ENCODE peak calls at places on chromosomes 3 and 15, in five cellular contexts. One of them, this sample, is unnamed.

GRCh38 chr3:178476886-178477285 is 59.4 kb upstream of the KCNMB2 start:
- DNase-seq in GM12878: no peak
- DNase-seq in SK-N-SH: no peak
- DNase-seq in K562: no peak
- DNase-seq in HepG2: no peak
- DNase-seq in this sample: no peak

GRCh38 chr3:42025388-42026138 is 63.7 kb upstream of the ULK4 start:
- DNase-seq in GM12878: no peak
- DNase-seq in SK-N-SH: peak
- DNase-seq in K562: peak
- DNase-seq in HepG2: no peak
- DNase-seq in this sample: peak

GRCh38 chr3:10515884-10516495 is 10.6 kb upstream of the ATP2B2 start:
- DNase-seq in GM12878: no peak
- DNase-seq in SK-N-SH: no peak
- DNase-seq in K562: peak
- DNase-seq in HepG2: peak
- DNase-seq in this sample: no peak

GRCh38 chr15:63396546-63396939 is 14.9 kb upstream of the CA12 start:
- DNase-seq in GM12878: no peak
- DNase-seq in SK-N-SH: no peak
- DNase-seq in K562: peak
- DNase-seq in HepG2: no peak
- DNase-seq in this sample: no peak

GRCh38 chr3:87287025-87287424 is 10.6 kb upstream of the POU1F1 start:
- DNase-seq in GM12878: no peak
- DNase-seq in SK-N-SH: no peak
- DNase-seq in K562: no peak
- DNase-seq in HepG2: no peak
- DNase-seq in this sample: no peak

GRCh38 chr3:37375184-37376120 is 201.1 kb upstream of the LRRFIP2 start:
- DNase-seq in GM12878: no peak
- DNase-seq in SK-N-SH: no peak
- DNase-seq in K562: no peak
- DNase-seq in HepG2: no peak
- DNase-seq in this sample: no peak

GRCh38 chr15:76533060-76533955 is 196.7 kb downstream of the ISL2 start:
- DNase-seq in GM12878: no peak
- DNase-seq in SK-N-SH: no peak
- DNase-seq in K562: no peak
- DNase-seq in HepG2: peak
- DNase-seq in this sample: no peak

GRCh38 chr3:123884258-123884831 is at the start of gene MYLK:
- DNase-seq in GM12878: no peak
- DNase-seq in SK-N-SH: peak
- DNase-seq in K562: peak
- DNase-seq in HepG2: peak
- DNase-seq in this sample: peak

GRCh38 chr3:150251187-150251592 is 156.9 kb upstream of the TSC22D2 start:
- DNase-seq in GM12878: no peak
- DNase-seq in SK-N-SH: no peak
- DNase-seq in K562: no peak
- DNase-seq in HepG2: no peak
- DNase-seq in this sample: peak

GRCh38 chr15:34147371-34148140 is 45.7 kb downstream of the PGBD4 start:
- DNase-seq in GM12878: no peak
- DNase-seq in SK-N-SH: no peak
- DNase-seq in K562: no peak
- DNase-seq in HepG2: no peak
- DNase-seq in this sample: no peak

GRCh38 chr3:194937144-194937543 is 251.5 kb downstream of the FAM43A start:
- DNase-seq in GM12878: no peak
- DNase-seq in SK-N-SH: no peak
- DNase-seq in K562: no peak
- DNase-seq in HepG2: no peak
- DNase-seq in this sample: no peak

GRCh38 chr3:41346698-41347097 is 147.4 kb downstream of the CTNNB1 start:
- DNase-seq in GM12878: no peak
- DNase-seq in SK-N-SH: no peak
- DNase-seq in K562: no peak
- DNase-seq in HepG2: no peak
- DNase-seq in this sample: no peak

GRCh38 chr3:187210555-187211327 is 13.5 kb downstream of the RTP1 start:
- DNase-seq in GM12878: no peak
- DNase-seq in SK-N-SH: no peak
- DNase-seq in K562: peak
- DNase-seq in HepG2: no peak
- DNase-seq in this sample: no peak

GRCh38 chr15:80265021-80265420 is 13.0 kb upstream of the CTXND1 start:
- DNase-seq in GM12878: no peak
- DNase-seq in SK-N-SH: no peak
- DNase-seq in K562: no peak
- DNase-seq in HepG2: no peak
- DNase-seq in this sample: no peak

GRCh38 chr15:69576035-69576526 is 123.5 kb downstream of the RPLP1 start:
- DNase-seq in GM12878: peak
- DNase-seq in SK-N-SH: peak
- DNase-seq in K562: no peak
- DNase-seq in HepG2: no peak
- DNase-seq in this sample: no peak

GRCh38 chr3:102238362-102238761 is 196.5 kb upstream of the ZPLD1 start:
- DNase-seq in GM12878: no peak
- DNase-seq in SK-N-SH: no peak
- DNase-seq in K562: no peak
- DNase-seq in HepG2: no peak
- DNase-seq in this sample: no peak

GRCh38 chr3:149468504-149469212 is 5.8 kb upstream of the TM4SF4 start:
- DNase-seq in GM12878: peak
- DNase-seq in SK-N-SH: no peak
- DNase-seq in K562: no peak
- DNase-seq in HepG2: peak
- DNase-seq in this sample: no peak

GRCh38 chr3:112769624-112770023 is 77.0 kb downstream of the CD200R1L start:
- DNase-seq in GM12878: no peak
- DNase-seq in SK-N-SH: no peak
- DNase-seq in K562: no peak
- DNase-seq in HepG2: no peak
- DNase-seq in this sample: no peak

GRCh38 chr3:62607287-62608029 is 234.1 kb upstream of the FEZF2 start:
- DNase-seq in GM12878: no peak
- DNase-seq in SK-N-SH: no peak
- DNase-seq in K562: no peak
- DNase-seq in HepG2: no peak
- DNase-seq in this sample: no peak

GRCh38 chr3:134197681-134198261 is 52.9 kb downstream of the RYK start:
- DNase-seq in GM12878: peak
- DNase-seq in SK-N-SH: peak
- DNase-seq in K562: peak
- DNase-seq in HepG2: peak
- DNase-seq in this sample: peak

GRCh38 chr3:13104511-13104910 is 31.3 kb upstream of the IQSEC1 start:
- DNase-seq in GM12878: no peak
- DNase-seq in SK-N-SH: no peak
- DNase-seq in K562: no peak
- DNase-seq in HepG2: no peak
- DNase-seq in this sample: no peak

GRCh38 chr15:88649286-88649733 is 10.5 kb downstream of the ISG20 start:
- DNase-seq in GM12878: no peak
- DNase-seq in SK-N-SH: peak
- DNase-seq in K562: no peak
- DNase-seq in HepG2: peak
- DNase-seq in this sample: no peak

GRCh38 chr3:53218136-53218535 is 37.7 kb downstream of the TKT start:
- DNase-seq in GM12878: no peak
- DNase-seq in SK-N-SH: no peak
- DNase-seq in K562: no peak
- DNase-seq in HepG2: no peak
- DNase-seq in this sample: no peak

GRCh38 chr15:69303337-69304175 is 4.8 kb downstream of the PAQR5 start:
- DNase-seq in GM12878: no peak
- DNase-seq in SK-N-SH: no peak
- DNase-seq in K562: peak
- DNase-seq in HepG2: no peak
- DNase-seq in this sample: peak

GRCh38 chr3:119810018-119810435 is 28.1 kb downstream of the NR1I2 start:
- DNase-seq in GM12878: peak
- DNase-seq in SK-N-SH: no peak
- DNase-seq in K562: no peak
- DNase-seq in HepG2: no peak
- DNase-seq in this sample: no peak

GRCh38 chr3:189403194-189403593 is 228.0 kb upstream of the TP63 start:
- DNase-seq in GM12878: no peak
- DNase-seq in SK-N-SH: no peak
- DNase-seq in K562: no peak
- DNase-seq in HepG2: no peak
- DNase-seq in this sample: no peak

GRCh38 chr3:13540332-13540995 is 8.5 kb upstream of the FBLN2 start:
- DNase-seq in GM12878: no peak
- DNase-seq in SK-N-SH: no peak
- DNase-seq in K562: no peak
- DNase-seq in HepG2: no peak
- DNase-seq in this sample: no peak

GRCh38 chr15:38589502-38589901 is 24.9 kb upstream of the RASGRP1 start:
- DNase-seq in GM12878: no peak
- DNase-seq in SK-N-SH: no peak
- DNase-seq in K562: no peak
- DNase-seq in HepG2: no peak
- DNase-seq in this sample: no peak

GRCh38 chr3:197518794-197519451 is 36.8 kb downstream of the BDH1 start:
- DNase-seq in GM12878: no peak
- DNase-seq in SK-N-SH: no peak
- DNase-seq in K562: no peak
- DNase-seq in HepG2: no peak
- DNase-seq in this sample: no peak

GRCh38 chr3:68764554-68764953 is 167.8 kb downstream of the TAFA4 start:
- DNase-seq in GM12878: no peak
- DNase-seq in SK-N-SH: no peak
- DNase-seq in K562: no peak
- DNase-seq in HepG2: no peak
- DNase-seq in this sample: no peak

GRCh38 chr3:194277547-194278091 is 73.5 kb downstream of the CPN2 start:
- DNase-seq in GM12878: no peak
- DNase-seq in SK-N-SH: peak
- DNase-seq in K562: no peak
- DNase-seq in HepG2: no peak
- DNase-seq in this sample: no peak

GRCh38 chr3:16508242-16508575 is 5.3 kb downstream of the RFTN1 start:
- DNase-seq in GM12878: no peak
- DNase-seq in SK-N-SH: peak
- DNase-seq in K562: no peak
- DNase-seq in HepG2: no peak
- DNase-seq in this sample: no peak

GRCh38 chr3:32842531-32842931 is 24.7 kb downstream of the TRIM71 start:
- DNase-seq in GM12878: peak
- DNase-seq in SK-N-SH: no peak
- DNase-seq in K562: no peak
- DNase-seq in HepG2: no peak
- DNase-seq in this sample: no peak

GRCh38 chr15:60155661-60156060 is 151.6 kb downstream of the FOXB1 start:
- DNase-seq in GM12878: no peak
- DNase-seq in SK-N-SH: no peak
- DNase-seq in K562: no peak
- DNase-seq in HepG2: no peak
- DNase-seq in this sample: no peak
- TF ChIP-seq FOXM1 in GM12878: no peak
- TF ChIP-seq FOXM1 in SK-N-SH: no peak
- TF ChIP-seq FOXM1 in K562: no peak
- TF ChIP-seq FOXM1 in HepG2: no peak
- TF ChIP-seq FOXM1 in this sample: no peak

DNA sequence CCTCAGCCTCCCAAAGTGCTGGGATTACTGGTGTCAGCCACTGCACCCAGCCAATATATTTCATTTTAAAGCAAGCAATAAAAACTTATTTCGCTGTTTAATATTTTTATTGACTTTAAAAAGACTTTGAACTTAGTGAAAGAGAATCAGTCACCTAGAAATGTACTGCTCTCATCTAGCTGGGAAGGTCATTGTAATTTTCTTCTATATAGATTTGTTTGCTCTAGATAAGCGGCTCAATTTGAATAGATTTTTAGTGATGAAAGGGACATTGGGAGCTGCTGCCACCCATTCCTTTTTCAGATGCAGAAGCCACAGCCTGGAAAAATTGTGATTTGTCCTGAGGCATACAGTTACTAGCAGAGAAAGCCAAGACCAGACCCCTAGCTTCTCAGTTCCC is 40.1 kb downstream of the CAPN7 start:
- DNase-seq in GM12878: no peak
- DNase-seq in SK-N-SH: no peak
- DNase-seq in K562: no peak
- DNase-seq in HepG2: no peak
- DNase-seq in this sample: no peak
- TF ChIP-seq FOXM1 in GM12878: no peak
- TF ChIP-seq FOXM1 in SK-N-SH: no peak
- TF ChIP-seq FOXM1 in K562: no peak
- TF ChIP-seq FOXM1 in HepG2: no peak
- TF ChIP-seq FOXM1 in this sample: no peak

GRCh38 chr3:45194791-45195190 is 31.3 kb downstream of the TMEM158 start:
- DNase-seq in GM12878: no peak
- DNase-seq in SK-N-SH: no peak
- DNase-seq in K562: no peak
- DNase-seq in HepG2: no peak
- DNase-seq in this sample: no peak

GRCh38 chr3:45198264-45199260 is 27.5 kb downstream of the TMEM158 start:
- DNase-seq in GM12878: no peak
- DNase-seq in SK-N-SH: no peak
- DNase-seq in K562: no peak
- DNase-seq in HepG2: no peak
- DNase-seq in this sample: no peak

GRCh38 chr3:45205126-45205525 is 21.0 kb downstream of the TMEM158 start:
- DNase-seq in GM12878: no peak
- DNase-seq in SK-N-SH: no peak
- DNase-seq in K562: no peak
- DNase-seq in HepG2: no peak
- DNase-seq in this sample: no peak

GRCh38 chr3:45204136-45204535 is 22.0 kb downstream of the TMEM158 start:
- DNase-seq in GM12878: no peak
- DNase-seq in SK-N-SH: no peak
- DNase-seq in K562: no peak
- DNase-seq in HepG2: no peak
- DNase-seq in this sample: no peak

GRCh38 chr3:45199837-45200648 is 26.0 kb downstream of the TMEM158 start:
- DNase-seq in GM12878: no peak
- DNase-seq in SK-N-SH: no peak
- DNase-seq in K562: peak
- DNase-seq in HepG2: peak
- DNase-seq in this sample: no peak
- TF ChIP-seq FOXM1 in GM12878: no peak
- TF ChIP-seq FOXM1 in SK-N-SH: no peak
- TF ChIP-seq FOXM1 in K562: no peak
- TF ChIP-seq FOXM1 in HepG2: no peak
- TF ChIP-seq FOXM1 in this sample: no peak

DNA sequence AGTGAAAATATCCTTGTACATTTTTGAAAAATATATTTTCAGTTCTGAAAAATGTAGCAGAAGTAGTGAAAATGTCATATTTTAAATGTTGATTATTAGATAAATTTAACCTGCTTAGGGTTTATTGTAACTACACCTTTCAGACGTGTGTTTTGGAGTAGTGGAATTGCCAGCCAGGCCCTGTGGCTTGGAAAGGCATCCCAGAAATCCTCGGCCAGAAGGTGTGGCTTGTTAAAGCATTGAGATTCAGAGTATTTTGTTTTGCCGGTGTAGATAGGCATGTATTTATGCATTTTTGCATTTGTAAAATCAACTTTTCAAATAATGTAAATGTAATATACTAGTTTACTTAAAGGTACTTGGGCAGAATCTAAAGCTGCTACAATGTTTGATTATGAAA is 7.0 kb downstream of the EBLN2 start:
- DNase-seq in GM12878: no peak
- DNase-seq in SK-N-SH: no peak
- DNase-seq in K562: no peak
- DNase-seq in HepG2: no peak
- DNase-seq in this sample: no peak
- TF ChIP-seq FOXM1 in GM12878: no peak
- TF ChIP-seq FOXM1 in SK-N-SH: no peak
- TF ChIP-seq FOXM1 in K562: no peak
- TF ChIP-seq FOXM1 in HepG2: no peak
- TF ChIP-seq FOXM1 in this sample: no peak